ENCODE peak calls at places on chromosome 11, in five cellular contexts. D, Z, K, F and G are unnamed samples.

GRCh38 chr11:62025429-62026105 is 58.1 kb upstream of the FTH1 start:
- DNase-seq in D (peak), F (peak), K (peak), Z (no peak), G (peak)

GRCh38 chr11:11373934-11374333 is 20.9 kb upstream of the CSNK2A3 start:
- DNase-seq in Z (no peak), K (no peak), F (no peak), D (no peak), G (no peak)

GRCh38 chr11:44630511-44631210 is 65.2 kb downstream of the CD82 start:
- DNase-seq in F (no peak), D (no peak), Z (no peak), K (no peak), G (no peak)

GRCh38 chr11:46894506-46894905 is 23.8 kb downstream of the LRP4 start:
- DNase-seq in F (no peak), K (no peak), D (no peak), Z (peak), G (no peak)

GRCh38 chr11:46520971-46521745 is 72.7 kb downstream of the AMBRA1 start:
- DNase-seq in K (no peak), F (no peak), D (no peak), Z (no peak), G (no peak)

GRCh38 chr11:7480132-7480531 is 5.2 kb upstream of the OLFML1 start:
- DNase-seq in D (no peak), Z (no peak), F (no peak), K (no peak), G (no peak)

GRCh38 chr11:36793542-36793926 is 195.5 kb upstream of the RAG2 start:
- DNase-seq in Z (no peak), D (no peak), K (no peak), F (no peak), G (no peak)

GRCh38 chr11:10500263-10500601 is 40.8 kb downstream of the RNF141 start:
- DNase-seq in D (no peak), Z (no peak), F (no peak), K (no peak), G (no peak)

GRCh38 chr11:112082729-112083128 is 3.8 kb downstream of the TIMM8B start:
- DNase-seq in F (no peak), D (no peak), K (no peak), Z (no peak), G (no peak)

GRCh38 chr11:2092464-2092910 is 46.7 kb downstream of the IGF2 start:
- DNase-seq in Z (no peak), F (no peak), K (no peak), D (no peak), G (no peak)

GRCh38 chr11:73291781-73292180 is 16.3 kb upstream of the ARHGEF17 start:
- DNase-seq in Z (no peak), D (no peak), K (no peak), F (no peak), G (no peak)

GRCh38 chr11:78290293-78291176 is 101.8 kb downstream of the USP35 start:
- DNase-seq in Z (no peak), F (no peak), D (no peak), K (no peak), G (no peak)

GRCh38 chr11:32333335-32333991 is 101.9 kb downstream of the WT1 start:
- DNase-seq in Z (no peak), D (no peak), F (no peak), K (no peak), G (no peak)

GRCh38 chr11:16605971-16606783 is 132.3 kb upstream of the C11orf58 start:
- DNase-seq in Z (peak), K (peak), F (peak), D (peak), G (no peak)

GRCh38 chr11:11857769-11858168 is 16.0 kb downstream of the USP47 start:
- DNase-seq in F (no peak), D (peak), Z (no peak), K (no peak), G (no peak)

GRCh38 chr11:18696638-18697225 is 1.8 kb upstream of the TMEM86A start:
- DNase-seq in D (no peak), F (no peak), Z (no peak), K (no peak), G (no peak)

GRCh38 chr11:112470355-112470754 is 209.7 kb upstream of the PLET1 start:
- DNase-seq in D (no peak), K (no peak), Z (no peak), F (no peak), G (no peak)

GRCh38 chr11:30143098-30143705 is 87.6 kb upstream of the FSHB start:
- DNase-seq in Z (peak), D (no peak), F (no peak), K (no peak), G (no peak)

GRCh38 chr11:20089796-20090653 is 70.2 kb downstream of the DBX1 start:
- DNase-seq in D (no peak), F (no peak), K (no peak), Z (peak), G (no peak)

GRCh38 chr11:103043826-103044688 is 47.9 kb downstream of the DCUN1D5 start:
- DNase-seq in F (no peak), Z (no peak), D (no peak), K (no peak), G (no peak)

GRCh38 chr11:650482-650881 is 13.4 kb downstream of the DRD4 start:
- DNase-seq in Z (no peak), K (no peak), F (no peak), D (no peak), G (no peak)

GRCh38 chr11:17013548-17014320 is 480 bp downstream of the PLEKHA7 start:
- DNase-seq in Z (peak), D (no peak), K (no peak), F (no peak), G (no peak)